ENCODE peak calls at places on chromosomes 16 and 17, in seven cellular contexts. Y is pancreas, C is breast epithelium, E is right atrium auricular region, V is mucosa of descending colon, J is BE2C, G is A549. S is an unnamed sample. For H3K9me3 and H3K4me1, the result is how much of the 10 kb centered on the place peaks cover.

GRCh38 chr17:41967141-41967920 is 736 bp downstream of the CNP start:
- DNase-seq in Y (peak), G (no peak), E (no peak), J (no peak), C (no peak), V (no peak), S (peak)

GRCh38 chr16:69465083-69465721 is 40.8 kb downstream of the CYB5B start:
- DNase-seq in G (peak), J (peak), C (no peak), V (peak), E (no peak), Y (no peak), S (no peak)

GRCh38 chr17:15397605-15398004 is 56.2 kb upstream of the TEKT3 start:
- DNase-seq in G (no peak), V (no peak), J (peak), E (peak), C (no peak), Y (no peak), S (no peak)

GRCh38 chr17:77392376-77393273 is 251.9 kb downstream of the SEC14L1 start:
- DNase-seq in J (no peak), E (no peak), C (no peak), Y (peak), G (peak), V (peak), S (no peak)

GRCh38 chr17:67980456-67980855 is 15.8 kb downstream of the C17orf58 start:
- DNase-seq in E (no peak), C (no peak), Y (no peak), V (no peak), J (no peak), G (no peak), S (no peak)

GRCh38 chr16:7013990-7014389 is 318.7 kb upstream of the RBFOX1 start:
- DNase-seq in G (no peak), J (no peak), C (no peak), V (no peak), E (no peak), Y (no peak), S (peak)

GRCh38 chr16:73710526-73710925 is 586.1 kb upstream of the PSMD7 start:
- DNase-seq in C (no peak), Y (no peak), V (no peak), J (no peak), E (no peak), G (no peak), S (no peak)

GRCh38 chr17:29733151-29733550 is 110.4 kb upstream of the CORO6 start:
- DNase-seq in C (no peak), G (peak), E (no peak), Y (no peak), J (no peak), V (no peak), S (no peak)

GRCh38 chr16:57873218-57873617 is 70.9 kb upstream of the KIFC3 start:
- DNase-seq in J (no peak), V (no peak), Y (no peak), E (no peak), G (no peak), C (no peak), S (no peak)

GRCh38 chr17:17815062-17815406 is 21.8 kb downstream of the SREBF1 start:
- DNase-seq in Y (no peak), J (no peak), C (no peak), G (no peak), V (no peak), E (no peak), S (no peak)

GRCh38 chr16:58187092-58187491 is 10.8 kb downstream of the CSNK2A2 start:
- DNase-seq in J (no peak), Y (no peak), E (no peak), C (no peak), G (no peak), V (no peak), S (peak)

GRCh38 chr17:28839221-28839620 is 3.4 kb downstream of the FAM222B start:
- DNase-seq in C (no peak), V (no peak), J (no peak), Y (no peak), E (no peak), G (no peak), S (peak)

GRCh38 chr16:64920211-64920610 is 201.7 kb downstream of the CDH11 start:
- DNase-seq in V (no peak), Y (no peak), E (no peak), G (no peak), C (no peak), J (no peak), S (no peak)

GRCh38 chr16:72093448-72094265 is at the start of the genes DHX38 and TXNL4B:
- DNase-seq in G (peak), Y (peak), E (peak), C (peak), J (peak), V (peak), S (peak)

GRCh38 chr16:65429504-65430149 is 307.8 kb upstream of the CDH11 start:
- DNase-seq in E (no peak), C (no peak), G (no peak), Y (no peak), J (no peak), V (no peak), S (no peak)

GRCh38 chr16:84916156-84916555 is 95.2 kb downstream of the ZDHHC7 start:
- DNase-seq in V (no peak), E (no peak), G (no peak), Y (no peak), J (no peak), C (no peak), S (no peak)

GRCh38 chr16:67542464-67542863 is 13.8 kb downstream of the RIPOR1 start:
- DNase-seq in C (no peak), J (peak), V (no peak), Y (no peak), G (peak), E (no peak), S (peak)

GRCh38 chr17:7045492-7046126 is 1.7 kb upstream of the SLC16A11 start:
- DNase-seq in G (peak), C (no peak), V (no peak), E (no peak), Y (no peak), J (no peak), S (peak)

GRCh38 chr17:41705271-41705991 is 6.7 kb upstream of the GAST start:
- DNase-seq in E (no peak), J (peak), V (no peak), C (no peak), Y (no peak), G (no peak), S (no peak)

GRCh38 chr16:27839419-27839818 is 224.1 kb downstream of the GSG1L start:
- DNase-seq in Y (no peak), G (no peak), C (peak), E (no peak), J (no peak), V (no peak), S (no peak)

GRCh38 chr17:18257747-18258355 is 687 bp downstream of the FLII start:
- DNase-seq in C (peak), V (peak), G (peak), E (peak), Y (peak), J (peak), S (peak)

GRCh38 chr16:80997139-80997798 is 9.4 kb downstream of the CMC2 start:
- DNase-seq in Y (no peak), G (peak), E (no peak), C (no peak), J (no peak), V (no peak), S (no peak)

GRCh38 chr17:56934280-56934679 is 20.4 kb upstream of the TRIM25 start:
- DNase-seq in G (no peak), J (no peak), E (no peak), V (no peak), C (no peak), Y (no peak), S (no peak)

GRCh38 chr16:88325087-88325750 is 57.5 kb upstream of the ZNF469 start:
- DNase-seq in V (no peak), E (no peak), G (no peak), C (no peak), J (no peak), Y (no peak), S (no peak)

GRCh38 chr16:35746281-35746962 is 2287.0 kb downstream of the TP53TG3F start:
- DNase-seq in E (peak), G (no peak), V (peak), J (no peak), C (no peak), Y (no peak), S (no peak)
- H3K9me3 ChIP-seq in E (under half), G (under half), V (half or more), J (under half), C (half or more), Y (under half), S (under half)

DNA sequence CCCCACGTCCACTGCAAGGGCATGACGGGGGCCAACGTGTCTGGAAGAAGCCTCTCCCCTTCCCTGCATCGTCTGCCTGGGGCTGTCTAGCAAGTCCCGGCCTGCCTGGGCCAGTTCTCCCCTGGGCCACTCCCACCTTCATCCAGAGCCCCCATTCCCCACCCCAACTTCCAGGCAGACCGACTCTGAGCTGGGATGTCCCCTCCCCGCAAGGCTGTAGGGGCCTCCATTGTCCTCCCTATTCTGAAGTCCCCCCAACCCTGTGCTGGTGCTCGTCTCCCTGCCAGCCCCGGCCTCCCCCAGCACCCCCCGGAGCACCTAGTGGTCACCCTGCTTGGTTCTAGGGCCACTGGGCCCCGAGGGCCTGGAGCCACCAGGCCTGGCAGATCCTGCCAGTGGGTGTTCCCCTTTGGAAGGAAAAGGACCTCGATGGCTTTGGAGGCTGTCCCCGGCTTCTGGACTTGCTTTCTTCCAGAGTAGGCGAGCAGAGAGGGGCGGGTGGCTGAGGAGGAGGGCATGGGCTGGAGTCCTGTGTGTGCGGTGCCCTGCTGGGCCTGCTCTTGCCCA is 4.8 kb downstream of the GLIS2 start:
- DNase-seq in Y (no peak), E (no peak), C (no peak), J (no peak), G (no peak), V (no peak), S (no peak)
- H3K4me1 ChIP-seq in Y (under half), E (under half), C (under half), J (under half), G (half or more), V (under half), S (under half)

DNA sequence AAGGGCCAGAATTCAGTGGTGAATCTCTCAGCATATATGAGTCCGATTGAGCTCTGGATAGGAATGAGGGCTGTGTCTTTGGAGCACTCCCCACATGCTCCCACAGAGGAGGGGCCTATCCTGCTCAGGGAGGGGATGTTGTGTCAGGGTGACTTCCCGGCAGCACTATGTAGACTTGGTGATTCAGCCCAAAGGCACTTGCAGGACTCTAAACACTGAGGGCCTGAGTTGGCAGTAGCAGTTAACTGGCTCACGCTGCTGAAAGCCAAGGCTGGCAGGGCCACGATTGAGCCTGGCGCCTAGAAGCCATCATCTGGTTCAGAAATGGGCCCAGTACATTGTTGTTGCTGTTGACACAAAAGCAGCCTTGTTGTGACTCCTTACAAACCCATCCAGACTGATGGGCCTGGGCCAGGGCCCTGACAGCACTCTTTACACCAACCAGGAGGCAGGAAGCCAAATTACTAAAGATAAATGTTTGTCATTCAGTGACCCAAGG is 31.9 kb downstream of the NMT1 start:
- DNase-seq in J (no peak), Y (peak), C (peak), V (peak), G (peak), E (peak), S (peak)
- H3K4me3 ChIP-seq in J (no peak), Y (no peak), C (no peak), V (no peak), G (no peak), E (no peak), S (no peak)

DNA sequence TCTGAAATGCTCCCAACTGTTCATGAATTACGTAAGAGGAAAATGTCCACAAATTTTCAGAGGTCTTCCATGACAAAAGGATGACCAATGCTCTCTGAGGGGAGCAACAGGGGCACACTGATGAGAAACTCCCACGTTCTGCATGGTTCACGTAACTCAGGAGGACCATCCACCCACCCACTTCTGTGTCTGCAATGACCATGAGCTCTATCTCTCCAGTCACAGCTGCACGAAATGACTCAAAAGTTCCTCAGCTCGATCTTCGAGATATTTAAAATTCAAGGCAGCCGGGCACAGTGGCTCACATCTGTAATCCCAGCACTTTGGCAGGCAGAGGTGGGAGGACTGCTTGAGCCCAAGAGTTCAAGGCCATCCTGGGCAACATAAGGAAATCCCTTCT is 15.8 kb downstream of the WDR45B start:
- DNase-seq in Y (no peak), C (no peak), V (no peak), E (no peak), G (no peak), J (no peak), S (no peak)
- H3K9me3 ChIP-seq in Y (under half), C (under half), V (under half), E (under half), G (under half), J (under half), S (under half)

GRCh38 chr17:59707971-59708425 is 544 bp downstream of the VMP1 start:
- DNase-seq in Y (no peak), V (no peak), J (no peak), E (no peak), C (no peak), G (no peak), S (no peak)
- H3K4me1 ChIP-seq in Y (under half), V (under half), J (under half), E (under half), C (under half), G (under half), S (under half)

DNA sequence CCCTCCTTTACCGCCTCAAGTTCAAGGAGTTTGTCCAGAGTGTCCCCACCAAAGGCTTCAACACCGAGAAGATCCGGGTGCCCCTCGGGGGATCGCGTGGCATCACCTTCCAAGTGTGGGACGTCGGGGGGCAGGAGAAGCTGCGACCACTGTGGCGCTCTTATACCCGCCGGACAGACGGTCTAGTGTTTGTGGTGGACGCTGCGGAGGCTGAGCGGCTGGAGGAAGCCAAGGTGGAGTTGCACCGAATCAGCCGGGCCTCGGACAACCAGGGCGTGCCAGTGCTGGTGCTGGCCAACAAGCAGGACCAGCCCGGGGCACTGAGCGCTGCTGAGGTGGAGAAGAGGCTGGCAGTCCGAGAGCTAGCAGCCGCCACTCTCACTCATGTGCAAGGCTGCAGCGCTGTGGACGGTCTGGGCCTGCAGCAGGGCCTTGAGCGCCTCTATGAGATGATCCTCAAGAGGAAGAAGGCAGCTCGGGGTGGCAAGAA is 1.1 kb downstream of the ARL4D start:
- DNase-seq in G (peak), J (peak), V (no peak), E (no peak), C (peak), Y (no peak), S (no peak)
- H3K4me3 ChIP-seq in G (peak), J (peak), V (no peak), E (peak), C (peak), Y (no peak), S (no peak)

S was measured in SJCRH30.